ENCODE peak calls at places on chromosomes 3 and 15, in four cellular contexts. I is tibial nerve, U is PC-9, J is right atrium auricular region. N is an unnamed sample. For H3K4me1 and H3K27me3, the result is how much of the 10 kb centered on the place peaks cover.

GRCh38 chr3:154864947-154865346 is 215.2 kb upstream of the MME start:
- DNase-seq in I (no peak), J (no peak), U (no peak), N (no peak)

GRCh38 chr3:34382859-34383258 is 584.4 kb downstream of the PDCD6IP start:
- DNase-seq in J (no peak), I (no peak), U (no peak), N (no peak)

GRCh38 chr15:31397851-31398661 is 71.4 kb downstream of the KLF13 start:
- DNase-seq in I (no peak), U (no peak), J (no peak), N (no peak)

GRCh38 chr15:66269326-66270090 is 16.0 kb upstream of the MEGF11 start:
- DNase-seq in U (peak), J (no peak), I (no peak), N (no peak)

GRCh38 chr3:129432671-129433070 is 4.2 kb upstream of the EFCAB12 start:
- DNase-seq in I (no peak), J (no peak), U (no peak), N (no peak)

GRCh38 chr3:146217324-146217723 is 33.6 kb downstream of the PLSCR4 start:
- DNase-seq in J (no peak), I (no peak), U (no peak), N (no peak)

GRCh38 chr3:78941587-78941986 is 826.2 kb downstream of the ROBO1 start:
- DNase-seq in U (peak), J (no peak), I (no peak), N (no peak)

GRCh38 chr3:117399311-117400068 is 689.9 kb downstream of the TUSC7 start:
- DNase-seq in U (no peak), I (no peak), J (no peak), N (no peak)

GRCh38 chr3:188854395-188855149 is 317.2 kb upstream of the TPRG1 start:
- DNase-seq in U (no peak), I (no peak), J (no peak), N (no peak)

GRCh38 chr3:194396897-194397756 is 1.9 kb downstream of the GP5 start:
- DNase-seq in U (no peak), I (no peak), J (no peak), N (no peak)

GRCh38 chr3:177487635-177488186 is 290.4 kb upstream of the TBL1XR1 start:
- DNase-seq in J (no peak), I (no peak), U (no peak), N (no peak)

GRCh38 chr3:196322-197153 is at the start of gene CHL1:
- DNase-seq in J (no peak), U (no peak), I (no peak), N (no peak)

GRCh38 chr3:111803123-111803593 is 55.9 kb upstream of the PHLDB2 start:
- DNase-seq in I (peak), U (peak), J (peak), N (peak)

GRCh38 chr3:107604057-107604802 is 81.5 kb downstream of the BBX start:
- DNase-seq in U (no peak), J (no peak), I (no peak), N (no peak)

GRCh38 chr3:100467133-100467532 is 25.3 kb upstream of the TMEM45A start:
- DNase-seq in I (no peak), U (no peak), J (no peak), N (no peak)

GRCh38 chr15:60237411-60237810 is 160.4 kb downstream of the ANXA2 start:
- DNase-seq in I (no peak), J (no peak), U (no peak), N (no peak)

GRCh38 chr3:85781806-85782205 is 823.0 kb downstream of the CADM2 start:
- DNase-seq in I (no peak), J (no peak), U (no peak), N (no peak)

GRCh38 chr3:170734043-170734736 is 135.8 kb downstream of the RPL22L1 start:
- DNase-seq in I (no peak), J (no peak), U (no peak), N (no peak)

GRCh38 chr3:335250-335649 is 138.7 kb downstream of the CHL1 start:
- DNase-seq in U (no peak), J (no peak), I (no peak), N (no peak)

GRCh38 chr3:48503406-48504050 is 446 bp downstream of the SHISA5 start:
- DNase-seq in I (peak), J (peak), U (no peak), N (no peak)

GRCh38 chr3:129597792-129598381 is 8.6 kb downstream of the PLXND1 start:
- DNase-seq in U (no peak), J (no peak), I (no peak), N (no peak)

GRCh38 chr15:49927462-49927861 is 191.6 kb downstream of the ATP8B4 start:
- DNase-seq in J (no peak), I (no peak), U (no peak), N (no peak)

GRCh38 chr3:163382183-163382582 is 1696.1 kb downstream of the SI start:
- DNase-seq in U (no peak), I (no peak), J (no peak), N (no peak)

GRCh38 chr3:39809995-39810595 is 686 bp downstream of the MYRIP start:
- DNase-seq in J (no peak), U (no peak), I (no peak), N (no peak)

GRCh38 chr3:147361671-147362420 is 44.5 kb downstream of the ZIC4 start:
- DNase-seq in U (no peak), I (no peak), J (no peak), N (no peak)

GRCh38 chr3:186477876-186478275 is 66.3 kb downstream of the CRYGS start:
- DNase-seq in J (no peak), U (no peak), I (no peak), N (peak)

GRCh38 chr15:99692825-99693224 is 40.4 kb downstream of the LYSMD4 start:
- DNase-seq in J (no peak), U (no peak), I (no peak), N (no peak)

GRCh38 chr3:18295171-18295920 is 129.8 kb downstream of the SATB1 start:
- DNase-seq in I (no peak), J (no peak), U (peak), N (no peak)

GRCh38 chr3:171380711-171381435 is 79.3 kb downstream of the TNIK start:
- DNase-seq in J (no peak), I (no peak), U (no peak), N (no peak)

GRCh38 chr3:149965278-149965677 is 5.4 kb downstream of the PFN2 start:
- DNase-seq in I (no peak), J (no peak), U (no peak), N (no peak)
- H3K4me1 ChIP-seq in I (under half), J (under half), U (under half), N (under half)

GRCh38 chr15:74120426-74120825 is 10.0 kb upstream of the ISLR2 start:
- DNase-seq in I (no peak), J (no peak), U (no peak), N (no peak)
- H3K27me3 ChIP-seq in I (under half), J (under half), U (under half), N (under half)

GRCh38 chr3:131357275-131357674 is 24.3 kb upstream of the NUDT16 start:
- DNase-seq in U (no peak), J (no peak), I (no peak), N (no peak)

GRCh38 chr3:131360191-131360590 is 21.4 kb upstream of the NUDT16 start:
- DNase-seq in J (no peak), I (no peak), U (peak), N (no peak)

GRCh38 chr3:131363275-131363674 is 18.3 kb upstream of the NUDT16 start:
- DNase-seq in J (no peak), I (no peak), U (no peak), N (no peak)

GRCh38 chr3:131356006-131356405 is 25.6 kb upstream of the NUDT16 start:
- DNase-seq in U (no peak), J (no peak), I (no peak), N (no peak)

GRCh38 chr3:131361464-131362421 is 19.8 kb upstream of the NUDT16 start:
- DNase-seq in J (peak), I (peak), U (peak), N (no peak)
- H3K27ac ChIP-seq in J (peak), I (peak), U (no peak), N (peak)

GRCh38 chr15:85421116-85421925 is 40.9 kb downstream of the AKAP13 start:
- DNase-seq in I (no peak), U (no peak), J (no peak), N (no peak)

GRCh38 chr15:85424154-85424553 is 43.8 kb downstream of the AKAP13 start:
- DNase-seq in J (no peak), U (no peak), I (no peak), N (no peak)

GRCh38 chr15:85423256-85423655 is 42.9 kb downstream of the AKAP13 start:
- DNase-seq in J (no peak), I (no peak), U (no peak), N (no peak)

GRCh38 chr15:85419200-85419599 is 38.8 kb downstream of the AKAP13 start:
- DNase-seq in I (no peak), U (no peak), J (no peak), N (no peak)

GRCh38 chr15:85422607-85423006 is 42.2 kb downstream of the AKAP13 start:
- DNase-seq in J (no peak), I (no peak), U (no peak), N (no peak)
- H3K4me1 ChIP-seq in J (under half), I (under half), U (under half), N (under half)

N was measured in vagina.